ENCODE peak calls at places on chromosomes 13 and 19, in four cellular contexts. K is heart left ventricle, C is fibroblast of lung, A is SK-N-SH. I is an unnamed sample.

GRCh38 chr19:10334340-10335148 is 1.2 kb upstream of the RAVER1 start:
- DNase-seq in K (peak; percentile 97), C (peak; percentile 94), A (peak; percentile 92), I (peak; percentile 96)

GRCh38 chr19:30669329-30670010 is 297.3 kb downstream of the ZNF536 start:
- DNase-seq in K (peak; percentile 69), C (peak; percentile 13), A (peak; percentile 83), I (peak; percentile 90)

GRCh38 chr19:39031368-39032163 is 783 bp downstream of the FBXO27 start:
- DNase-seq in K (peak; percentile 90), C (peak; percentile 81), A (peak; percentile 94), I (peak; percentile 99)

GRCh38 chr19:739998-740715 is 10.8 kb upstream of the MISP start:
- DNase-seq in K (no peak), C (no peak), A (no peak), I (peak; percentile 71)

GRCh38 chr19:15432018-15432494 is 13.3 kb upstream of the AKAP8L start:
- DNase-seq in K (peak; percentile 35), C (no peak), A (peak; percentile 71), I (peak; percentile 86)

GRCh38 chr13:94708971-94709614 is 3.3 kb downstream of the SOX21 start:
- DNase-seq in K (no peak), C (no peak), A (no peak), I (no peak)

GRCh38 chr13:30932481-30933333 is at the start of gene TEX26:
- DNase-seq in K (peak; percentile 53), C (peak; percentile 44), A (no peak), I (peak; percentile 92)

GRCh38 chr13:111007209-111007608 is 92.3 kb upstream of the ANKRD10 start:
- DNase-seq in K (no peak), C (peak; percentile 12), A (no peak), I (no peak)

GRCh38 chr19:16951529-16951928 is 62.7 kb downstream of the F2RL3 start:
- DNase-seq in K (no peak), C (peak; percentile 25), A (no peak), I (no peak)

GRCh38 chr19:14943601-14944000 is 2.3 kb downstream of the OR7C2 start:
- DNase-seq in K (no peak), C (no peak), A (no peak), I (no peak)

GRCh38 chr19:7871530-7872305 is 2.5 kb downstream of the PRR36 start:
- DNase-seq in K (peak; percentile 89), C (peak; percentile 85), A (peak; percentile 83), I (peak; percentile 93)
- H3K4me3 ChIP-seq in K (peak overlapping the region; percentile 43), C (peak overlapping the region; percentile 49), A (no peak overlapping the region), I (peak overlapping the region; percentile 33)

GRCh38 chr19:3186891-3187661 is 1.3 kb downstream of the NCLN start:
- DNase-seq in K (no peak), C (no peak), A (no peak), I (peak; percentile 51)
- H3K36me3 ChIP-seq in K (no peaks in the 10 kb centered on the region), C (peaks cover 8% of the 10 kb centered on the region), A (peaks cover 8% of the 10 kb centered on the region), I (no peaks in the 10 kb centered on the region)

GRCh38 chr19:53908933-53909415 is at the start of gene CACNG7:
- DNase-seq in K (no peak), C (peak; percentile 16), A (peak; percentile 94), I (peak; percentile 95)

GRCh38 chr19:53908106-53908932 is 759 bp upstream of the CACNG7 start:
- DNase-seq in K (peak; percentile 40), C (peak; percentile 51), A (peak; percentile 89), I (peak; percentile 93)

GRCh38 chr19:53907690-53908089 is 1.4 kb upstream of the CACNG7 start:
- DNase-seq in K (no peak), C (no peak), A (no peak), I (no peak)

GRCh38 chr19:53909471-53910169 is 542 bp downstream of the CACNG7 start:
- DNase-seq in K (no peak), C (no peak), A (no peak), I (peak; percentile 63)

DNA sequence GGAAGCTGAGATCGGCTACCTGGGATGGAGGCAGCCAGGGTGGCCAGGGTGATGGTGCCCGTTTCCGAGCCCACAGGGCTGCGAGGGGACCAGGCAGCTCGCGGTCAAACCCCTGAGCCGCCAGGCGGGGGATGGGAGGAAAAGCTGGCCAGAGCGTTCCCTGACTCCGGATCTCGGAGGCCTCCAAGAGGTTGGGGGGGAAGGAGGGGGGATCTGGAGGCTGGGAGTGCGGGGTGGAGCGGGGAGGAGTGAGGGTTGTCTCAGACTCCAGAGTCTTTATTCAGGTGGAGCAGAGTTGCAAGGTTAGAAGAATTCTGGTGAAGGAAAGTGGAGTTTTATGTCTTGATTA is 1.1 kb downstream of the CACNG7 start:
- DNase-seq in K (no peak), C (no peak), A (peak; percentile 78), I (peak; percentile 87)
- H3K27me3 ChIP-seq in K (peaks cover 84% of the 10 kb centered on the region), C (peaks cover 18% of the 10 kb centered on the region), A (peaks cover 8% of the 10 kb centered on the region), I (peaks cover 65% of the 10 kb centered on the region)

DNA sequence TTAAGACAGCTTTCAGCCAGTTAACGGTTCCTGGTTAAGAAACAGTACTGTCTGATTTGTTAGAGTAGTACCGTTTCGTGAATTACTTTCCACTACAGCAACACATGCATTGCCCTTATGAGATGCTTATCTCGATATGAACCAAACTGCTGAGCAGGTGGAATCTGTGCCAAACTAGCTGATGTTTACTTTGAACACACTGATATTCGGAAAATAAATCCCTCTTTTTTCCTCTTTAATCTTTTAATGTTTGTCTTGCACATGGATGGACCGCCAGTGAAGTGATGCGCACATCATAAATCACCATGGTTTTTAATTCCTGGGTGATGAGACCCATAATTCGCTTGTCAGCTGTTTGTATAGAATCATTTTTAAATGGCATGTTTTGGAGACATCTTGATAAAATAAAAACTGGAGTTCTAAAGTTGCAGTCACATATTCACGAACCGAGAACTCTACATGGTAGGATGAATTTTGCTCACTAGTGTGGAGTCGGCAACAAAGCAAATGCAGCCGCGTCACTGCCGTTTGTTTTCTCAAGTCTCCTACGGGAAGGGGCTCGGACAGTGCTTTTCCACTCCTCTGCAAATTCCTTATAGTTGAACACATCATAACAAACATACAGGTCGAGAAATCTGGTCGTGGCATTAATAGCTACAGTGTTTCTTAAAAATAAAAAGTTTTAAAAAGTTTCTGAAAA is 1.1 kb downstream of the GJA3 start:
- DNase-seq in K (no peak), C (peak; percentile 53), A (no peak), I (no peak)
- H3K4me3 ChIP-seq in K (peak overlapping the region; percentile 60), C (peak overlapping the region; percentile 59), A (no peak overlapping the region), I (peak overlapping the region; percentile 45)

GRCh38 chr19:12834418-12834943 is at the start of gene RTBDN:
- DNase-seq in K (no peak), C (no peak), A (no peak), I (peak; percentile 68)

GRCh38 chr19:12833747-12834417 is 497 bp downstream of the RTBDN start:
- DNase-seq in K (no peak), C (no peak), A (peak; percentile 90), I (peak; percentile 95)

GRCh38 chr19:12836529-12836863 is 1.8 kb upstream of the MAST1 start:
- DNase-seq in K (no peak), C (no peak), A (no peak), I (no peak)

GRCh38 chr19:12833418-12833746 is 997 bp downstream of the RTBDN start:
- DNase-seq in K (no peak), C (no peak), A (peak; percentile 36), I (no peak)

GRCh38 chr19:12834976-12835757 is 788 bp upstream of the RTBDN start:
- DNase-seq in K (no peak), C (no peak), A (peak; percentile 85), I (peak; percentile 86)
- H3K36me3 ChIP-seq in K (no peaks in the 10 kb centered on the region), C (no peaks in the 10 kb centered on the region), A (no peaks in the 10 kb centered on the region), I (no peaks in the 10 kb centered on the region)

GRCh38 chr19:42153606-42154405 is 21.6 kb upstream of the POU2F2 start:
- DNase-seq in K (no peak), C (no peak), A (peak; percentile 77), I (peak; percentile 53)

GRCh38 chr19:42154471-42155323 is 22.5 kb upstream of the POU2F2 start:
- DNase-seq in K (no peak), C (no peak), A (peak; percentile 41), I (peak; percentile 60)

GRCh38 chr19:42156571-42156970 is 24.3 kb upstream of the POU2F2 start:
- DNase-seq in K (no peak), C (no peak), A (no peak), I (no peak)

GRCh38 chr19:42152876-42153275 is 20.6 kb upstream of the POU2F2 start:
- DNase-seq in K (no peak), C (no peak), A (peak; percentile 26), I (peak; percentile 44)

GRCh38 chr19:42155796-42156195 is 23.6 kb upstream of the POU2F2 start:
- DNase-seq in K (no peak), C (no peak), A (no peak), I (peak; percentile 73)
- H3K27me3 ChIP-seq in K (peaks cover 55% of the 10 kb centered on the region), C (peaks cover 64% of the 10 kb centered on the region), A (peaks cover 48% of the 10 kb centered on the region), I (peaks cover 11% of the 10 kb centered on the region)

GRCh38 chr13:66111628-66112027 is 1118.5 kb downstream of the PCDH9 start:
- DNase-seq in K (no peak), C (no peak), A (no peak), I (peak; percentile 3)

GRCh38 chr13:66102864-66103263 is 1127.3 kb downstream of the PCDH9 start:
- DNase-seq in K (no peak), C (no peak), A (no peak), I (no peak)

DNA sequence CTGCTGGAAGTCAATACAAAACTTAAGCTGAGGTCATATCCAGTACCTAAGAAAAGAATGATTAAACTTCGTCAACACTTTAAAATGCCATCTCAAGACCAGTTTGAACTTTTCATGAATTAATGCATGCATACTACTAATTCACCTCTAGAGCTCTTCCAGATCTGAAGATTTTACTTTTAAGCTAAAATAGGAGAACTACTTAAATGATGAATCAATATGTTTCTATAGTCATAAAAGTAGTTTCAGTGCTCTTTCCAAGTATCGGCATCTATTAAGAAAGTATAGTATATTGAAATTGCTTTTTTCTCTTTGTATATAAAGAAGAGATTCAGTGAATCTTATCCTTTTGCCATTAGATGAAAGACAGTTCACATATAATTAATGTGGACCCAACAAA is 1123.9 kb downstream of the PCDH9 start:
- DNase-seq in K (no peak), C (no peak), A (no peak), I (no peak)
- H3K4me3 ChIP-seq in K (no peak overlapping the region), C (no peak overlapping the region), A (no peak overlapping the region), I (no peak overlapping the region)

DNA sequence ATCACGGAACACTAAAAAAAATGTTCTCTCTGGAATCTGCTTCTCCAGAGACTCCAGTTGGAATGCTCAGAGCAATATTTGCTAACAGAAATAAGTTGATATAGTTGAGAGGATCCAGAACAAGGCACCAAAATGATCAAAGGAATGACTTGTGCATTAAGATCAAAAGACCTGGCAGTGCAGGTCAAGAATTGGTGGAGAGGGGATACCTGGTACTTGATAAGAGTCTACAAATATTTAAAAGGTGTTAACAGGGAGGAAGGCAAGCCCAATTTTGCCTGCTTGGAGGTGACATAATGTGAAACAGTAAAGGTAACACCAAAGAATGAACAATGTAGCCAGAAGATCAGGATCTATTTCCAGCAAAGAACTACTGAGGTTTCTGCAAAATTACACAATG is 20.0 kb upstream of the TNFRSF19 start:
- DNase-seq in K (no peak), C (no peak), A (no peak), I (no peak)
- H3K36me3 ChIP-seq in K (no peaks in the 10 kb centered on the region), C (no peaks in the 10 kb centered on the region), A (no peaks in the 10 kb centered on the region), I (no peaks in the 10 kb centered on the region)